ENCODE peak calls at places on chromosomes 16 and 17, in eight cellular contexts. One of them, this sample, is unnamed.

GRCh38 chr16:51025588-51026290 is 125.3 kb downstream of the SALL1 start:
- DNase-seq in skeletal muscle cell: no peak
- DNase-seq in CD4-positive, alpha-beta T cell: no peak
- DNase-seq in AG08395: no peak
- DNase-seq in KBM-7: no peak
- DNase-seq in ELR: no peak
- DNase-seq in NCI-H510A treated with DMSO at 0.1 percent for 48 hours: no peak
- DNase-seq in mucosa of descending colon: no peak
- DNase-seq in this sample: no peak

GRCh38 chr17:79097226-79098055 is 22.8 kb downstream of the ENGASE start:
- DNase-seq in skeletal muscle cell: no peak
- DNase-seq in CD4-positive, alpha-beta T cell: no peak
- DNase-seq in AG08395: no peak
- DNase-seq in KBM-7: no peak
- DNase-seq in ELR: no peak
- DNase-seq in NCI-H510A treated with DMSO at 0.1 percent for 48 hours: no peak
- DNase-seq in mucosa of descending colon: no peak
- DNase-seq in this sample: no peak

GRCh38 chr16:66250686-66251405 is 115.6 kb upstream of the CDH5 start:
- DNase-seq in skeletal muscle cell: peak
- DNase-seq in CD4-positive, alpha-beta T cell: no peak
- DNase-seq in AG08395: peak
- DNase-seq in KBM-7: no peak
- DNase-seq in ELR: peak
- DNase-seq in NCI-H510A treated with DMSO at 0.1 percent for 48 hours: no peak
- DNase-seq in mucosa of descending colon: peak
- DNase-seq in this sample: no peak

GRCh38 chr16:11181889-11182279 is 74.1 kb downstream of the SOCS1 start:
- DNase-seq in skeletal muscle cell: no peak
- DNase-seq in CD4-positive, alpha-beta T cell: no peak
- DNase-seq in AG08395: no peak
- DNase-seq in KBM-7: peak
- DNase-seq in ELR: peak
- DNase-seq in NCI-H510A treated with DMSO at 0.1 percent for 48 hours: no peak
- DNase-seq in mucosa of descending colon: no peak
- DNase-seq in this sample: peak

GRCh38 chr17:29451338-29451737 is 61.2 kb downstream of the TAOK1 start:
- DNase-seq in skeletal muscle cell: no peak
- DNase-seq in CD4-positive, alpha-beta T cell: no peak
- DNase-seq in AG08395: no peak
- DNase-seq in KBM-7: no peak
- DNase-seq in ELR: no peak
- DNase-seq in NCI-H510A treated with DMSO at 0.1 percent for 48 hours: no peak
- DNase-seq in mucosa of descending colon: no peak
- DNase-seq in this sample: no peak

GRCh38 chr17:30323262-30323894 is 10.5 kb downstream of the TMIGD1 start:
- DNase-seq in skeletal muscle cell: no peak
- DNase-seq in CD4-positive, alpha-beta T cell: peak
- DNase-seq in AG08395: no peak
- DNase-seq in KBM-7: peak
- DNase-seq in ELR: no peak
- DNase-seq in NCI-H510A treated with DMSO at 0.1 percent for 48 hours: peak
- DNase-seq in mucosa of descending colon: no peak
- DNase-seq in this sample: no peak

GRCh38 chr17:76370261-76370993 is 14.0 kb upstream of the SPHK1 start:
- DNase-seq in skeletal muscle cell: peak
- DNase-seq in CD4-positive, alpha-beta T cell: no peak
- DNase-seq in AG08395: peak
- DNase-seq in KBM-7: no peak
- DNase-seq in ELR: peak
- DNase-seq in NCI-H510A treated with DMSO at 0.1 percent for 48 hours: no peak
- DNase-seq in mucosa of descending colon: no peak
- DNase-seq in this sample: no peak

GRCh38 chr17:33366998-33367397 is 73.9 kb upstream of the ASIC2 start:
- DNase-seq in skeletal muscle cell: no peak
- DNase-seq in CD4-positive, alpha-beta T cell: no peak
- DNase-seq in AG08395: no peak
- DNase-seq in KBM-7: no peak
- DNase-seq in ELR: no peak
- DNase-seq in NCI-H510A treated with DMSO at 0.1 percent for 48 hours: no peak
- DNase-seq in mucosa of descending colon: no peak
- DNase-seq in this sample: no peak

GRCh38 chr16:75580-76501 is 2.2 kb upstream of the MPG start:
- DNase-seq in skeletal muscle cell: peak
- DNase-seq in CD4-positive, alpha-beta T cell: no peak
- DNase-seq in AG08395: peak
- DNase-seq in KBM-7: peak
- DNase-seq in ELR: peak
- DNase-seq in NCI-H510A treated with DMSO at 0.1 percent for 48 hours: peak
- DNase-seq in mucosa of descending colon: peak
- DNase-seq in this sample: peak

GRCh38 chr16:71746442-71747046 is 22.0 kb upstream of the PHLPP2 start:
- DNase-seq in skeletal muscle cell: no peak
- DNase-seq in CD4-positive, alpha-beta T cell: no peak
- DNase-seq in AG08395: peak
- DNase-seq in KBM-7: peak
- DNase-seq in ELR: peak
- DNase-seq in NCI-H510A treated with DMSO at 0.1 percent for 48 hours: peak
- DNase-seq in mucosa of descending colon: no peak
- DNase-seq in this sample: no peak

GRCh38 chr17:81116704-81117103 is 48.6 kb upstream of the PVALEF start:
- DNase-seq in skeletal muscle cell: no peak
- DNase-seq in CD4-positive, alpha-beta T cell: no peak
- DNase-seq in AG08395: no peak
- DNase-seq in KBM-7: no peak
- DNase-seq in ELR: no peak
- DNase-seq in NCI-H510A treated with DMSO at 0.1 percent for 48 hours: peak
- DNase-seq in mucosa of descending colon: no peak
- DNase-seq in this sample: no peak

GRCh38 chr16:72946474-72947194 is 101.3 kb downstream of the ZFHX3 start:
- DNase-seq in skeletal muscle cell: no peak
- DNase-seq in CD4-positive, alpha-beta T cell: no peak
- DNase-seq in AG08395: no peak
- DNase-seq in KBM-7: no peak
- DNase-seq in ELR: no peak
- DNase-seq in NCI-H510A treated with DMSO at 0.1 percent for 48 hours: no peak
- DNase-seq in mucosa of descending colon: no peak
- DNase-seq in this sample: no peak

GRCh38 chr17:2138768-2139167 is 83.9 kb downstream of the HIC1 start:
- DNase-seq in skeletal muscle cell: no peak
- DNase-seq in CD4-positive, alpha-beta T cell: no peak
- DNase-seq in AG08395: peak
- DNase-seq in KBM-7: peak
- DNase-seq in ELR: peak
- DNase-seq in NCI-H510A treated with DMSO at 0.1 percent for 48 hours: peak
- DNase-seq in mucosa of descending colon: no peak
- DNase-seq in this sample: peak

GRCh38 chr16:48611329-48612137 is 1.6 kb upstream of the N4BP1 start:
- DNase-seq in skeletal muscle cell: no peak
- DNase-seq in CD4-positive, alpha-beta T cell: peak
- DNase-seq in AG08395: no peak
- DNase-seq in KBM-7: peak
- DNase-seq in ELR: no peak
- DNase-seq in NCI-H510A treated with DMSO at 0.1 percent for 48 hours: peak
- DNase-seq in mucosa of descending colon: peak
- DNase-seq in this sample: peak

GRCh38 chr17:14813649-14814048 is 451.5 kb downstream of the PMP22 start:
- DNase-seq in skeletal muscle cell: no peak
- DNase-seq in CD4-positive, alpha-beta T cell: no peak
- DNase-seq in AG08395: no peak
- DNase-seq in KBM-7: peak
- DNase-seq in ELR: no peak
- DNase-seq in NCI-H510A treated with DMSO at 0.1 percent for 48 hours: no peak
- DNase-seq in mucosa of descending colon: no peak
- DNase-seq in this sample: no peak

GRCh38 chr16:70650216-70650615 is 3.9 kb downstream of the IL34 start:
- DNase-seq in skeletal muscle cell: no peak
- DNase-seq in CD4-positive, alpha-beta T cell: no peak
- DNase-seq in AG08395: no peak
- DNase-seq in KBM-7: no peak
- DNase-seq in ELR: no peak
- DNase-seq in NCI-H510A treated with DMSO at 0.1 percent for 48 hours: no peak
- DNase-seq in mucosa of descending colon: no peak
- DNase-seq in this sample: no peak

GRCh38 chr17:54172654-54173316 is 350.1 kb downstream of the KIF2B start:
- DNase-seq in skeletal muscle cell: no peak
- DNase-seq in CD4-positive, alpha-beta T cell: no peak
- DNase-seq in AG08395: no peak
- DNase-seq in KBM-7: peak
- DNase-seq in ELR: peak
- DNase-seq in NCI-H510A treated with DMSO at 0.1 percent for 48 hours: peak
- DNase-seq in mucosa of descending colon: no peak
- DNase-seq in this sample: no peak

GRCh38 chr16:85602831-85603755 is 10.0 kb upstream of the GSE1 start:
- DNase-seq in skeletal muscle cell: no peak
- DNase-seq in CD4-positive, alpha-beta T cell: no peak
- DNase-seq in AG08395: no peak
- DNase-seq in KBM-7: no peak
- DNase-seq in ELR: no peak
- DNase-seq in NCI-H510A treated with DMSO at 0.1 percent for 48 hours: peak
- DNase-seq in mucosa of descending colon: no peak
- DNase-seq in this sample: no peak

GRCh38 chr17:68289473-68289872 is 1.5 kb downstream of the SLC16A6 start:
- DNase-seq in skeletal muscle cell: no peak
- DNase-seq in CD4-positive, alpha-beta T cell: no peak
- DNase-seq in AG08395: no peak
- DNase-seq in KBM-7: no peak
- DNase-seq in ELR: peak
- DNase-seq in NCI-H510A treated with DMSO at 0.1 percent for 48 hours: no peak
- DNase-seq in mucosa of descending colon: no peak
- DNase-seq in this sample: no peak

GRCh38 chr17:55177159-55177913 is 87.4 kb upstream of the HLF start:
- DNase-seq in skeletal muscle cell: no peak
- DNase-seq in CD4-positive, alpha-beta T cell: no peak
- DNase-seq in AG08395: peak
- DNase-seq in KBM-7: no peak
- DNase-seq in ELR: peak
- DNase-seq in NCI-H510A treated with DMSO at 0.1 percent for 48 hours: no peak
- DNase-seq in mucosa of descending colon: no peak
- DNase-seq in this sample: no peak

GRCh38 chr17:75109407-75110236 is at the start of gene ARMC7:
- DNase-seq in skeletal muscle cell: no peak
- DNase-seq in CD4-positive, alpha-beta T cell: peak
- DNase-seq in AG08395: peak
- DNase-seq in KBM-7: peak
- DNase-seq in ELR: peak
- DNase-seq in NCI-H510A treated with DMSO at 0.1 percent for 48 hours: peak
- DNase-seq in mucosa of descending colon: peak
- DNase-seq in this sample: peak

GRCh38 chr17:78805301-78805700 is 23.2 kb upstream of the CYTH1 start:
- DNase-seq in skeletal muscle cell: no peak
- DNase-seq in CD4-positive, alpha-beta T cell: peak
- DNase-seq in AG08395: no peak
- DNase-seq in KBM-7: no peak
- DNase-seq in ELR: no peak
- DNase-seq in NCI-H510A treated with DMSO at 0.1 percent for 48 hours: no peak
- DNase-seq in mucosa of descending colon: no peak
- DNase-seq in this sample: no peak

GRCh38 chr17:47703191-47703591 is 9.2 kb downstream of the TBKBP1 start:
- DNase-seq in skeletal muscle cell: no peak
- DNase-seq in CD4-positive, alpha-beta T cell: no peak
- DNase-seq in AG08395: no peak
- DNase-seq in KBM-7: peak
- DNase-seq in ELR: no peak
- DNase-seq in NCI-H510A treated with DMSO at 0.1 percent for 48 hours: no peak
- DNase-seq in mucosa of descending colon: peak
- DNase-seq in this sample: no peak

GRCh38 chr16:55661842-55662479 is 6.2 kb downstream of the SLC6A2 start:
- DNase-seq in skeletal muscle cell: no peak
- DNase-seq in CD4-positive, alpha-beta T cell: no peak
- DNase-seq in AG08395: peak
- DNase-seq in KBM-7: no peak
- DNase-seq in ELR: peak
- DNase-seq in NCI-H510A treated with DMSO at 0.1 percent for 48 hours: no peak
- DNase-seq in mucosa of descending colon: no peak
- DNase-seq in this sample: no peak

GRCh38 chr16:26982422-26982821 is 84.3 kb upstream of the C16orf82 start:
- DNase-seq in skeletal muscle cell: no peak
- DNase-seq in CD4-positive, alpha-beta T cell: no peak
- DNase-seq in AG08395: no peak
- DNase-seq in KBM-7: no peak
- DNase-seq in ELR: no peak
- DNase-seq in NCI-H510A treated with DMSO at 0.1 percent for 48 hours: no peak
- DNase-seq in mucosa of descending colon: no peak
- DNase-seq in this sample: no peak

GRCh38 chr17:44905006-44906000 is 6.1 kb upstream of the EFTUD2 start:
- DNase-seq in skeletal muscle cell: no peak
- DNase-seq in CD4-positive, alpha-beta T cell: no peak
- DNase-seq in AG08395: no peak
- DNase-seq in KBM-7: no peak
- DNase-seq in ELR: no peak
- DNase-seq in NCI-H510A treated with DMSO at 0.1 percent for 48 hours: no peak
- DNase-seq in mucosa of descending colon: no peak
- DNase-seq in this sample: no peak

GRCh38 chr16:55471448-55472097 is 7.4 kb upstream of the MMP2 start:
- DNase-seq in skeletal muscle cell: peak
- DNase-seq in CD4-positive, alpha-beta T cell: no peak
- DNase-seq in AG08395: peak
- DNase-seq in KBM-7: no peak
- DNase-seq in ELR: peak
- DNase-seq in NCI-H510A treated with DMSO at 0.1 percent for 48 hours: no peak
- DNase-seq in mucosa of descending colon: no peak
- DNase-seq in this sample: no peak

GRCh38 chr16:3938843-3939624 is 58.5 kb upstream of the CREBBP start:
- DNase-seq in skeletal muscle cell: no peak
- DNase-seq in CD4-positive, alpha-beta T cell: peak
- DNase-seq in AG08395: peak
- DNase-seq in KBM-7: peak
- DNase-seq in ELR: peak
- DNase-seq in NCI-H510A treated with DMSO at 0.1 percent for 48 hours: peak
- DNase-seq in mucosa of descending colon: no peak
- DNase-seq in this sample: no peak

GRCh38 chr17:42363767-42364585 is 24.3 kb downstream of the STAT3 start:
- DNase-seq in skeletal muscle cell: no peak
- DNase-seq in CD4-positive, alpha-beta T cell: no peak
- DNase-seq in AG08395: no peak
- DNase-seq in KBM-7: no peak
- DNase-seq in ELR: no peak
- DNase-seq in NCI-H510A treated with DMSO at 0.1 percent for 48 hours: no peak
- DNase-seq in mucosa of descending colon: no peak
- DNase-seq in this sample: no peak

GRCh38 chr16:3842994-3843393 is 37.5 kb downstream of the CREBBP start:
- DNase-seq in skeletal muscle cell: no peak
- DNase-seq in CD4-positive, alpha-beta T cell: no peak
- DNase-seq in AG08395: peak
- DNase-seq in KBM-7: no peak
- DNase-seq in ELR: no peak
- DNase-seq in NCI-H510A treated with DMSO at 0.1 percent for 48 hours: no peak
- DNase-seq in mucosa of descending colon: no peak
- DNase-seq in this sample: no peak

GRCh38 chr16:89918453-89919347 is at the start of gene MC1R:
- DNase-seq in skeletal muscle cell: no peak
- DNase-seq in CD4-positive, alpha-beta T cell: no peak
- DNase-seq in AG08395: no peak
- DNase-seq in KBM-7: peak
- DNase-seq in ELR: peak
- DNase-seq in NCI-H510A treated with DMSO at 0.1 percent for 48 hours: no peak
- DNase-seq in mucosa of descending colon: peak
- DNase-seq in this sample: peak

GRCh38 chr16:58744497-58744896 is 10.4 kb upstream of the GOT2 start:
- DNase-seq in skeletal muscle cell: no peak
- DNase-seq in CD4-positive, alpha-beta T cell: no peak
- DNase-seq in AG08395: no peak
- DNase-seq in KBM-7: no peak
- DNase-seq in ELR: no peak
- DNase-seq in NCI-H510A treated with DMSO at 0.1 percent for 48 hours: no peak
- DNase-seq in mucosa of descending colon: no peak
- DNase-seq in this sample: no peak

This sample was measured in GF-D8.